ENCODE peak calls at places on chromosome 2, in five cellular contexts. One of them, this sample, is unnamed.
A peak's percentile ranks its signal among the peaks of the same experiment; 100 is the strongest.

GRCh38 chr2:74250189-74250631 is 51.8 kb downstream of the MTHFD2 start:
- DNase-seq in adipocyte: peak; percentile 73
- DNase-seq in mesenchymal stem cell: peak; percentile 46
- DNase-seq in uterus: peak; percentile 31
- DNase-seq in kidney: no peak
- DNase-seq in this sample: peak; percentile 29

GRCh38 chr2:128548461-128548891 is 229.8 kb upstream of the HS6ST1 start:
- DNase-seq in uterus: no peak
- DNase-seq in adipocyte: no peak
- DNase-seq in kidney: peak; percentile 40
- DNase-seq in mesenchymal stem cell: no peak
- DNase-seq in this sample: no peak

GRCh38 chr2:128498589-128498988 is 179.9 kb upstream of the HS6ST1 start:
- DNase-seq in adipocyte: no peak
- DNase-seq in kidney: no peak
- DNase-seq in uterus: no peak
- DNase-seq in mesenchymal stem cell: no peak
- DNase-seq in this sample: no peak

GRCh38 chr2:101474752-101475384 is at the start of gene RFX8:
- DNase-seq in uterus: peak; percentile 21
- DNase-seq in adipocyte: peak; percentile 94
- DNase-seq in mesenchymal stem cell: peak; percentile 84
- DNase-seq in kidney: no peak
- DNase-seq in this sample: no peak

GRCh38 chr2:179636995-179637394 is 224.4 kb downstream of the ZNF385B start:
- DNase-seq in mesenchymal stem cell: no peak
- DNase-seq in kidney: no peak
- DNase-seq in adipocyte: no peak
- DNase-seq in uterus: no peak
- DNase-seq in this sample: no peak

GRCh38 chr2:73173781-73174180 is 28.6 kb upstream of the NOTO start:
- DNase-seq in kidney: no peak
- DNase-seq in adipocyte: no peak
- DNase-seq in uterus: no peak
- DNase-seq in mesenchymal stem cell: no peak
- DNase-seq in this sample: no peak

GRCh38 chr2:36380624-36381481 is 25.3 kb downstream of the CRIM1 start:
- DNase-seq in mesenchymal stem cell: peak; percentile 65
- DNase-seq in adipocyte: no peak
- DNase-seq in kidney: peak; percentile 91
- DNase-seq in uterus: no peak
- DNase-seq in this sample: no peak

GRCh38 chr2:68734688-68735525 is at the start of gene ARHGAP25:
- DNase-seq in adipocyte: no peak
- DNase-seq in mesenchymal stem cell: peak; percentile 38
- DNase-seq in kidney: no peak
- DNase-seq in uterus: no peak
- DNase-seq in this sample: no peak

GRCh38 chr2:232386740-232387450 is 8.3 kb downstream of the ALPP start:
- DNase-seq in mesenchymal stem cell: peak; percentile 70
- DNase-seq in adipocyte: no peak
- DNase-seq in kidney: no peak
- DNase-seq in uterus: no peak
- DNase-seq in this sample: no peak

GRCh38 chr2:149094217-149095015 is 55.9 kb downstream of the LYPD6B start:
- DNase-seq in uterus: no peak
- DNase-seq in mesenchymal stem cell: peak; percentile 78
- DNase-seq in kidney: no peak
- DNase-seq in adipocyte: peak; percentile 72
- DNase-seq in this sample: no peak

GRCh38 chr2:200350796-200351195 is 44.3 kb downstream of the SPATS2L start:
- DNase-seq in adipocyte: peak; percentile 71
- DNase-seq in mesenchymal stem cell: peak; percentile 78
- DNase-seq in kidney: no peak
- DNase-seq in uterus: no peak
- DNase-seq in this sample: peak; percentile 41

GRCh38 chr2:109185338-109185737 is 56.3 kb downstream of the SH3RF3 start:
- DNase-seq in uterus: peak; percentile 32
- DNase-seq in kidney: peak; percentile 39
- DNase-seq in adipocyte: peak; percentile 87
- DNase-seq in mesenchymal stem cell: peak; percentile 56
- DNase-seq in this sample: peak; percentile 33

GRCh38 chr2:238597638-238598528 is 171.2 kb downstream of the ASB1 start:
- DNase-seq in adipocyte: no peak
- DNase-seq in mesenchymal stem cell: no peak
- DNase-seq in uterus: no peak
- DNase-seq in kidney: no peak
- DNase-seq in this sample: no peak

GRCh38 chr2:65353046-65353445 is 79.4 kb downstream of the SPRED2 start:
- DNase-seq in uterus: no peak
- DNase-seq in mesenchymal stem cell: no peak
- DNase-seq in kidney: no peak
- DNase-seq in adipocyte: no peak
- DNase-seq in this sample: no peak

GRCh38 chr2:160568861-160569260 is 75.3 kb upstream of the RBMS1 start:
- DNase-seq in adipocyte: no peak
- DNase-seq in kidney: no peak
- DNase-seq in uterus: no peak
- DNase-seq in mesenchymal stem cell: no peak
- DNase-seq in this sample: no peak

GRCh38 chr2:237128026-237128703 is 42.5 kb downstream of the COPS8 start:
- DNase-seq in kidney: peak; percentile 97
- DNase-seq in uterus: peak; percentile 99
- DNase-seq in adipocyte: peak; percentile 98
- DNase-seq in mesenchymal stem cell: peak; percentile 99
- DNase-seq in this sample: peak; percentile 98

GRCh38 chr2:119283873-119284331 is 60.3 kb downstream of the STEAP3 start:
- DNase-seq in kidney: peak; percentile 87
- DNase-seq in uterus: no peak
- DNase-seq in mesenchymal stem cell: no peak
- DNase-seq in adipocyte: no peak
- DNase-seq in this sample: peak; percentile 90

DNA sequence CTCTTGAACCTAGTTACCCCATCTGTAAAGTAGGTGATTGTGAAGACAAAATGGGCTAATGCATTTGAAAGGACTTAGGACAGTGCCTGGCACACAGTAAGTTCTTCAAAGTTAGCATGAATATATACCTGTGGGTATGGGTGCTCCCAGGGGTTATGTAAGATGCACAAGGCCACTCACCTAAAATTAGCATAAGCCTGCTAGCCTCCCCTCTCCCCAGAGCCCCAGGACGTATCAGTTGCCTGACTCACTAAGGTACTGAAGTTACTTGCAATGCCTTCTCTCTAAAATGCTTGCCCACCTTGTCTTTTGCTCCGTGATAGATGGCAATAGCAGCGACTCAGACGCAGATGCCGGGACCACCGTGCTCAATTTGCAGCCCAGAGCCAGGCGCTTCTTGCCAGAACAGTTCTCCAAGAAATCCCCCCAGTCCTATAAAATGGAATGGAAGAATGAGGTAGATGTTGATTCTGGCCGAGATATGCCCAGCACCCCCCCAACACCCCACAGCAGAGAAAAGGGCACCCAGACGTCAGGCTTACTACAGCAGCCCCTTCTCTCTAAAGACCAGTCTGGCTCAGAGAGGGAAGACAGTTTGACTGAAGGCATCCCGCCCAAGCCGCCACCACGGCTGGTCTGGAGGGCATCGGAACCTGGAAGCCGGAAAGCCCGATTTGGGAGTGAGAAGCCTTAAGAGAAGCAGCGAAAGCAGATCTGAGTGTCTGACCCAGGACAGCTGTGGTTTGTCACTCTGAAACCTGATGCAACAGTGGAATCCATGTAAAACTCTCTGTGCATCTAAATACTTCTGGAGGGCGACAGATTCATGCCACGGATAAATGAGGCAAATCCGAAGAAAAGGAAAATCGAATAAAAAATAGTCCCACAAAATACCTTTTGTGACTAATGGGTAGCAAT is 53.8 kb upstream of the TMEM182 start:
- DNase-seq in uterus: no peak
- DNase-seq in mesenchymal stem cell: no peak
- DNase-seq in adipocyte: no peak
- DNase-seq in kidney: no peak
- DNase-seq in this sample: no peak
- H3K36me3 ChIP-seq in uterus: no peaks in the 10 kb centered on the region
- H3K36me3 ChIP-seq in mesenchymal stem cell: no peaks in the 10 kb centered on the region
- H3K36me3 ChIP-seq in adipocyte: no peaks in the 10 kb centered on the region
- H3K36me3 ChIP-seq in kidney: no peaks in the 10 kb centered on the region
- H3K36me3 ChIP-seq in this sample: no peaks in the 10 kb centered on the region

GRCh38 chr2:45468279-45468678 is 142.8 kb downstream of the SRBD1 start:
- DNase-seq in mesenchymal stem cell: no peak
- DNase-seq in adipocyte: no peak
- DNase-seq in kidney: no peak
- DNase-seq in uterus: no peak
- DNase-seq in this sample: no peak

GRCh38 chr2:45470531-45470930 is 140.5 kb downstream of the SRBD1 start:
- DNase-seq in adipocyte: peak; percentile 34
- DNase-seq in uterus: no peak
- DNase-seq in kidney: no peak
- DNase-seq in mesenchymal stem cell: no peak
- DNase-seq in this sample: peak; percentile 50

GRCh38 chr2:45466045-45466444 is 145.0 kb downstream of the SRBD1 start:
- DNase-seq in adipocyte: no peak
- DNase-seq in kidney: no peak
- DNase-seq in uterus: no peak
- DNase-seq in mesenchymal stem cell: no peak
- DNase-seq in this sample: no peak

DNA sequence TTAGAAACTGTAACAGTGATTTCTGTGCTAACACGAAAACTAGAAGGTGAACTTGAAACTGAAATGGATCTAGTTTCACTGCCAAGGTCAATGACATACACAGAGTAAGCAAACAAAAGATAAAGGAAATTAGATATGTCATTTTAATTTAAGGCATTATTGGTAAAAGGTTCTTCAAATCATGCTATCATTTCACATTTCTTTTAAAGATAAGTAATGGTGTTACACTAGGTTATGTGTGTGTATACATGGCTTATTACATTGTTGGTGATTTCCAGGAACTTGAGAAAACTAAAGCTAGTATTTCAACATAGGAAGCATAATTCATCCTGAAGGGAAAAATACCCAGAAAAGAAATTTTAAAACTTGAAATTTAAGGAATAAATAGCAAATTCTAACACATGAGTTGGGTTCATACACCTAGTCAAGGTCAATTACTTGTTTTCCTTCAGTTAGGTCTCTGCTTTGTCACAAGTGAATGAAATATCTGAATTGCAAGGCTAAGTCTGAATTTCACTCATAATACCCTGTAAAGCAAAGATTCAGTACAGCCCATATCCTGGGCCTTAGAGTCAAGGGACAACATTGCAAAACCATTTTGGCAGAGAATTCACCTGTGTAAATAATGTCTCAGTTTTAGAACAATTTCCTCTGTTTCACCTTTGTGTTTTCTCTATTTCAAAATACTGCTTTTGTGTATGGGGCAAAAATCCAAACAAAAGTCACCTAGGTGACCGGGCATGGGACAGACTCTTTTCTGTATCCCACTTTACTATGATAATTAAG is 141.6 kb downstream of the SRBD1 start:
- DNase-seq in kidney: no peak
- DNase-seq in adipocyte: peak; percentile 71
- DNase-seq in mesenchymal stem cell: no peak
- DNase-seq in uterus: no peak
- DNase-seq in this sample: peak; percentile 89
- H3K4me3 ChIP-seq in kidney: no peak overlapping the region
- H3K4me3 ChIP-seq in adipocyte: no peak overlapping the region
- H3K4me3 ChIP-seq in mesenchymal stem cell: no peak overlapping the region
- H3K4me3 ChIP-seq in uterus: no peak overlapping the region
- H3K4me3 ChIP-seq in this sample: no peak overlapping the region

GRCh38 chr2:174763793-174764179 is 486 bp downstream of the CHRNA1 start:
- DNase-seq in kidney: no peak
- DNase-seq in adipocyte: no peak
- DNase-seq in uterus: no peak
- DNase-seq in mesenchymal stem cell: peak; percentile 25
- DNase-seq in this sample: peak; percentile 34

GRCh38 chr2:174760845-174761473 is 3.3 kb downstream of the CHRNA1 start:
- DNase-seq in kidney: no peak
- DNase-seq in uterus: no peak
- DNase-seq in adipocyte: no peak
- DNase-seq in mesenchymal stem cell: no peak
- DNase-seq in this sample: no peak

GRCh38 chr2:174762464-174762863 is 1.8 kb downstream of the CHRNA1 start:
- DNase-seq in mesenchymal stem cell: no peak
- DNase-seq in kidney: no peak
- DNase-seq in adipocyte: no peak
- DNase-seq in uterus: no peak
- DNase-seq in this sample: no peak

GRCh38 chr2:174761837-174762236 is 2.4 kb downstream of the CHRNA1 start:
- DNase-seq in mesenchymal stem cell: peak; percentile 37
- DNase-seq in adipocyte: peak; percentile 43
- DNase-seq in uterus: no peak
- DNase-seq in kidney: no peak
- DNase-seq in this sample: peak; percentile 51

GRCh38 chr2:174759381-174760064 is 4.7 kb downstream of the CHRNA1 start:
- DNase-seq in uterus: no peak
- DNase-seq in mesenchymal stem cell: no peak
- DNase-seq in adipocyte: no peak
- DNase-seq in kidney: no peak
- DNase-seq in this sample: no peak
- H3K36me3 ChIP-seq in uterus: no peaks in the 10 kb centered on the region
- H3K36me3 ChIP-seq in mesenchymal stem cell: no peaks in the 10 kb centered on the region
- H3K36me3 ChIP-seq in adipocyte: no peaks in the 10 kb centered on the region
- H3K36me3 ChIP-seq in kidney: no peaks in the 10 kb centered on the region
- H3K36me3 ChIP-seq in this sample: no peaks in the 10 kb centered on the region

GRCh38 chr2:48532824-48533223 is 2.9 kb downstream of the STON1 start:
- DNase-seq in adipocyte: peak; percentile 17
- DNase-seq in uterus: no peak
- DNase-seq in kidney: no peak
- DNase-seq in mesenchymal stem cell: no peak
- DNase-seq in this sample: peak; percentile 17

GRCh38 chr2:48530033-48530804 is at the start of gene STON1:
- DNase-seq in adipocyte: peak; percentile 78
- DNase-seq in uterus: peak; percentile 74
- DNase-seq in mesenchymal stem cell: peak; percentile 63
- DNase-seq in kidney: peak; percentile 93
- DNase-seq in this sample: no peak

GRCh38 chr2:48532174-48532573 is 2.2 kb downstream of the STON1 start:
- DNase-seq in adipocyte: no peak
- DNase-seq in kidney: no peak
- DNase-seq in uterus: no peak
- DNase-seq in mesenchymal stem cell: no peak
- DNase-seq in this sample: no peak

GRCh38 chr2:48529676-48530032 is 300 bp upstream of the STON1 start:
- DNase-seq in kidney: no peak
- DNase-seq in adipocyte: no peak
- DNase-seq in mesenchymal stem cell: no peak
- DNase-seq in uterus: peak; percentile 42
- DNase-seq in this sample: no peak

DNA sequence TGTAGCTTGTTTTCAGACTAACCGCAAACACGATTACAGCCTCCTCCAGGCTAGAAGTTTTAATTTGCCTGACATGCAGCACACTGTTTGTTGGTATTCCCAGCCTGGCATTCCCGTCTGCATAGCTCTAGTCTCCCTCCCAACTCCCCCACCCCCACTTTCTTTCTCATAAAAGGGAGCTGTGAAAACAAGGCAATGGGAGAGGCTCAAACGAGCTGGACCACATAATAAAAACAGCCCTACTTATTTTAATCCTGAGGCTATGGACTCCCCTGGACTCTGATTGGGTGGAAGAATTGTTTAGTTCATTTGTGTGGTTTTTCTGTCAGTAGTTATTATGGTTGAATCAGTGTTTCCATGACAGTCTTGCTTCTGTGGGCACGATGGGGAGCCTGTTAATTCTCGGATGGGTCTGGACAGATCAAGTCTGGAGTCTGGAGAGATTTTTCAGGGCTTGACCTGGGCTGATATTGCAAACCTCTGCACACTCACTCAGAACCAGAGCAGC is 1.2 kb downstream of the STON1 start:
- DNase-seq in mesenchymal stem cell: peak; percentile 99
- DNase-seq in uterus: peak; percentile 68
- DNase-seq in kidney: no peak
- DNase-seq in adipocyte: peak; percentile 91
- DNase-seq in this sample: peak; percentile 29
- H3K4me3 ChIP-seq in mesenchymal stem cell: peak overlapping the region; percentile 89
- H3K4me3 ChIP-seq in uterus: peak overlapping the region; percentile 92
- H3K4me3 ChIP-seq in kidney: peak overlapping the region; percentile 80
- H3K4me3 ChIP-seq in adipocyte: peak overlapping the region; percentile 87
- H3K4me3 ChIP-seq in this sample: no peak overlapping the region